ENCODE peak calls at places on chromosomes 3 and 15, in ten cellular contexts. R is PC-9; T is tibial artery; P is CD8-positive, alpha-beta memory T cell; K is stomach; E is mammary epithelial cell; L is adrenal gland; Z is MM.1S; I is fibroblast of lung; N is cardiac muscle cell. Y is an unnamed sample.
A peak's percentile ranks its signal among the peaks of the same experiment; 100 is the strongest.

GRCh38 chr3:9351709-9352126 is 11.1 kb upstream of the THUMPD3 start:
- DNase-seq in Z (no peak), P (no peak), T (no peak), E (peak; percentile 63), L (no peak), K (no peak), R (peak; percentile 84), N (no peak), I (no peak), Y (no peak)

GRCh38 chr3:181210275-181210674 is 220.7 kb upstream of the DNAJC19 start:
- DNase-seq in E (peak; percentile 2), I (peak; percentile 23), T (no peak), N (peak; percentile 42), L (no peak), R (no peak), K (no peak), Z (peak; percentile 43), P (no peak), Y (peak; percentile 45)

GRCh38 chr3:49017646-49017977 is 768 bp downstream of the DALRD3 start:
- DNase-seq in P (no peak), K (no peak), N (no peak), R (no peak), T (no peak), Z (peak; percentile 34), L (peak; percentile 60), I (no peak), E (no peak), Y (no peak)

GRCh38 chr3:173869786-173870185 is 472.2 kb downstream of the NLGN1 start:
- DNase-seq in P (no peak), Z (peak; percentile 71), I (no peak), E (no peak), N (no peak), R (no peak), L (no peak), K (no peak), T (no peak), Y (no peak)

GRCh38 chr15:61037031-61037430 is 192.1 kb downstream of the RORA start:
- DNase-seq in I (peak; percentile 88), T (no peak), Z (no peak), P (no peak), N (peak; percentile 86), E (no peak), R (no peak), L (no peak), K (no peak), Y (no peak)

GRCh38 chr3:172369590-172370259 is 78.5 kb downstream of the GHSR start:
- DNase-seq in T (no peak), R (no peak), E (no peak), K (no peak), N (no peak), I (no peak), Z (no peak), P (no peak), L (no peak), Y (no peak)

GRCh38 chr3:56131976-56132590 is 336.2 kb downstream of the ERC2 start:
- DNase-seq in T (peak; percentile 65), L (peak; percentile 72), P (no peak), Z (no peak), K (no peak), E (peak; percentile 89), N (peak; percentile 90), I (peak; percentile 96), R (peak; percentile 85), Y (peak; percentile 33)

GRCh38 chr3:24607281-24607680 is 112.6 kb upstream of the THRB start:
- DNase-seq in L (no peak), T (no peak), K (no peak), N (no peak), R (no peak), Z (no peak), I (no peak), P (no peak), E (no peak), Y (no peak)

GRCh38 chr3:181913254-181913653 is 201.5 kb downstream of the SOX2 start:
- DNase-seq in Z (no peak), P (no peak), T (no peak), L (no peak), K (no peak), R (peak; percentile 61), I (peak; percentile 52), N (no peak), E (peak; percentile 66), Y (peak; percentile 50)

GRCh38 chr15:42508263-42508690 is 12.8 kb downstream of the SNAP23 start:
- DNase-seq in E (no peak), Z (no peak), I (no peak), T (no peak), L (peak; percentile 69), N (peak; percentile 67), R (no peak), K (no peak), P (no peak), Y (no peak)

GRCh38 chr3:107816082-107816481 is 274.7 kb downstream of the CD47 start:
- DNase-seq in T (no peak), E (peak; percentile 21), K (no peak), I (no peak), P (no peak), Z (no peak), R (no peak), N (no peak), L (peak; percentile 41), Y (peak; percentile 52)

GRCh38 chr15:94324835-94325767 is 93.7 kb downstream of the MCTP2 start:
- DNase-seq in I (no peak), P (peak; percentile 29), E (no peak), N (no peak), L (no peak), T (no peak), R (no peak), K (peak; percentile 31), Z (no peak), Y (no peak)

GRCh38 chr15:88700716-88701115 is 61.9 kb downstream of the ISG20 start:
- DNase-seq in L (no peak), N (no peak), T (peak; percentile 41), Z (no peak), K (no peak), E (no peak), R (no peak), P (no peak), I (no peak), Y (no peak)

GRCh38 chr3:149339931-149340309 is 6.5 kb upstream of the TM4SF18 start:
- DNase-seq in L (peak; percentile 89), K (peak; percentile 74), Z (no peak), E (peak; percentile 88), P (no peak), T (peak; percentile 93), R (peak; percentile 98), I (peak; percentile 99), N (peak; percentile 97), Y (peak; percentile 93)

GRCh38 chr15:41116872-41117242 is 777 bp upstream of the INO80 start:
- DNase-seq in T (no peak), R (no peak), E (no peak), N (no peak), P (no peak), Z (no peak), K (no peak), L (no peak), I (no peak), Y (no peak)

GRCh38 chr3:114569186-114569585 is 275.4 kb downstream of the TIGIT start:
- DNase-seq in R (peak; percentile 36), Z (no peak), I (peak; percentile 66), T (no peak), L (no peak), N (no peak), K (no peak), P (no peak), E (peak; percentile 50), Y (no peak)

GRCh38 chr3:88057650-88058321 is 1.0 kb downstream of the CGGBP1 start:
- DNase-seq in I (peak; percentile 27), K (no peak), L (no peak), Z (peak; percentile 12), E (peak; percentile 11), T (no peak), P (no peak), R (no peak), N (peak; percentile 54), Y (peak; percentile 64)
- H3K4me3 ChIP-seq in I (peak overlapping the region; percentile 94), K (peak overlapping the region; percentile 94), L (peak overlapping the region; percentile 86), Z (peak overlapping the region; percentile 73), E (peak overlapping the region; percentile 62), T (peak overlapping the region; percentile 85), P (peak overlapping the region; percentile 90), R (peak overlapping the region; percentile 89), N (peak overlapping the region; percentile 97), Y (peak overlapping the region; percentile 94)

GRCh38 chr3:178479446-178479845 is 56.8 kb upstream of the KCNMB2 start:
- DNase-seq in N (no peak), I (no peak), Z (no peak), R (no peak), T (no peak), E (no peak), L (no peak), K (no peak), P (no peak), Y (no peak)
- H3K27ac ChIP-seq in N (no peak overlapping the region), I (no peak overlapping the region), Z (no peak overlapping the region), R (no peak overlapping the region), T (no peak overlapping the region), E (no peak overlapping the region), L (no peak overlapping the region), K (no peak overlapping the region), P (no peak overlapping the region), Y (no peak overlapping the region)

DNA sequence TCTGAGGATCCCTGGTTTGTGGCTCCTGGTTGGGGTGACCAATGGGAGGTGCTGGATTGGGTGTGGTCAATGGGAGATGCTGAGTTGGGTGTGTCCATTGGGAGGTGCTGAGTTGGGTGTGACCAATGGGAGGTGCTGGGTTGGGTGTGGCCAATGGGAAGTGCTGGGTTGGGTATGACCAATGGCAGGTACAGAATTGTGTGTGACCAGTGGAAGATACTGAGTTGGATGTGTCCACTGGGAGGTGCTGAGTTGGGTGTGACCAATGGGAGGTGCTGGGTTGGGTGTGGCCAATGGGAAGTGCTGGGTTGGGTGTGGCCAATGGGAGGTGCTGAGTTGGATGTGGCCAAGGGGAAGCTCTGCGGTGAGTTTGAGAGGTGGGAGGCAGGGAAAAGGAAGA is 250.0 kb upstream of the PROK2 start:
- DNase-seq in I (no peak), N (no peak), K (no peak), L (no peak), E (no peak), P (no peak), R (no peak), Z (no peak), T (no peak), Y (no peak)
- H3K36me3 ChIP-seq in I (no peaks in the 10 kb centered on the region), N (no peaks in the 10 kb centered on the region), K (no peaks in the 10 kb centered on the region), L (no peaks in the 10 kb centered on the region), E (no peaks in the 10 kb centered on the region), P (no peaks in the 10 kb centered on the region), R (no peaks in the 10 kb centered on the region), Z (no peaks in the 10 kb centered on the region), T (no peaks in the 10 kb centered on the region), Y (no peaks in the 10 kb centered on the region)

DNA sequence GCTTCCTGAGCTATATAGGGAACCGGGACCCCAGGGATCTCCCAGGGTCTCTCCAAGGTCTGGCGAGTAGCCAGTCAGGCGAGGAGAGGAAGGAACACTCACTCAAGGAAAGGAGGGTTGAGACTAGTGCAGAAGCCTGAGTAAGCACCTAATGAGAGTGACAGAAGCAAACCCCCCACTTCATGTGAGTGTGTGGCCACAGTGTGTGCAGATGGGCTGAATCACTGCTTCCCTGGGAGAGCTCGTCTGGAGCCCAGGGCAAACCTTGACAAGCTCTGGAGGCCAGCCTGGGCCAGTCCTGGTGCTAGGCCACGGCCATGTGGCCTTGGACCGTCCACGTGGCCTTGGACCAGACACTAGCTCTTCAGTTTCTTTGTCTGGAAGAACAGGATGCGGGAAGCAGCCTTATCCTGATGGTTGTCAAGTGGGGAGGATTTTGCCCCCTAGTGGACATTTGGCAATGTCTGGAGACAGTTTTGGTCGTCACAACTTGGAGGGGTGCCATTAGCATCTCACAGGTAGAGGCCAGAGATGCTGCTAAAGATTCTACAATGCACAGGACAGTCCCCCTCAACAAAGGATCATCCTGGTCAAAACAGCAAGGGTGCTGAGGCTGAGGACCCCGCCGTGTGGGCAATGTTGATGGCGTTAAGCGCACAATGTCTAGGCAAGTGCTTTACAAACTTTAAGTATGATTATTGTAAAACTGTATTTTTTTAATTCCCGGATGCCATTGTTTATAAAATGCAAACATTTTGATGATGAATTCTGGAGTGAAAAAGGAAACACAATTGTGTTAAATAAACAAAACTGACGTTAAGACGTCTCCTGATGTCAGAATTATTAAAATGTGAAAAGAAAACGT is 34.8 kb upstream of the CTSH start:
- DNase-seq in K (peak; percentile 81), I (peak; percentile 76), L (peak; percentile 82), R (peak; percentile 62), P (peak; percentile 6), Z (peak; percentile 36), E (peak; percentile 80), T (no peak), N (peak; percentile 88), Y (peak; percentile 85)
- H3K4me3 ChIP-seq in K (no peak overlapping the region), I (no peak overlapping the region), L (no peak overlapping the region), R (no peak overlapping the region), P (no peak overlapping the region), Z (no peak overlapping the region), E (no peak overlapping the region), T (no peak overlapping the region), N (no peak overlapping the region), Y (no peak overlapping the region)